ENCODE peak calls at places on chromosomes 16 and 17, in six cellular contexts. N, L, Y, O, P and X are unnamed samples. For H3K27me3, the result is how much of the 10 kb centered on the place peaks cover.

GRCh38 chr16:79642652-79643051 is 42.1 kb upstream of the MAF start:
- DNase-seq in N (no peak), L (no peak), Y (no peak), O (no peak), P (no peak), X (no peak)

GRCh38 chr16:4521971-4522623 is 16.5 kb downstream of the CDIP1 start:
- DNase-seq in N (no peak), L (no peak), Y (no peak), O (no peak), P (peak), X (no peak)

GRCh38 chr17:62819511-62820221 is 11.6 kb upstream of the MARCHF10 start:
- DNase-seq in N (no peak), L (peak), Y (peak), O (peak), P (peak), X (peak)

GRCh38 chr16:15507959-15508336 is 73.6 kb downstream of the BMERB1 start:
- DNase-seq in N (no peak), L (no peak), Y (no peak), O (no peak), P (no peak), X (no peak)

GRCh38 chr17:60135951-60136666 is 13.7 kb upstream of the CA4 start:
- DNase-seq in N (no peak), L (no peak), Y (no peak), O (no peak), P (peak), X (no peak)

GRCh38 chr16:66503612-66504011 is 46.3 kb downstream of the TK2 start:
- DNase-seq in N (no peak), L (no peak), Y (no peak), O (no peak), P (no peak), X (no peak)

GRCh38 chr17:27533874-27534815 is 77.9 kb downstream of the KSR1 start:
- DNase-seq in N (no peak), L (peak), Y (peak), O (no peak), P (peak), X (no peak)

GRCh38 chr17:55341432-55341831 is 76.7 kb downstream of the HLF start:
- DNase-seq in N (no peak), L (no peak), Y (peak), O (no peak), P (no peak), X (no peak)

GRCh38 chr16:16028311-16028999 is 79.0 kb downstream of the ABCC1 start:
- DNase-seq in N (no peak), L (peak), Y (no peak), O (no peak), P (no peak), X (no peak)

GRCh38 chr16:81612351-81613170 is 166.5 kb upstream of the PLCG2 start:
- DNase-seq in N (no peak), L (no peak), Y (peak), O (no peak), P (no peak), X (no peak)

GRCh38 chr16:81531415-81531814 is 86.8 kb downstream of the CMIP start:
- DNase-seq in N (no peak), L (no peak), Y (peak), O (no peak), P (no peak), X (no peak)

GRCh38 chr16:81703177-81704155 is 75.6 kb upstream of the PLCG2 start:
- DNase-seq in N (no peak), L (no peak), Y (peak), O (no peak), P (peak), X (no peak)

GRCh38 chr17:51427259-51428255 is 167.2 kb downstream of the UTP18 start:
- DNase-seq in N (no peak), L (no peak), Y (no peak), O (no peak), P (no peak), X (peak)

GRCh38 chr16:10386517-10387377 is 886 bp downstream of the ATF7IP2 start:
- DNase-seq in N (no peak), L (no peak), Y (peak), O (no peak), P (no peak), X (no peak)

GRCh38 chr17:59761385-59762021 is 54.0 kb downstream of the VMP1 start:
- DNase-seq in N (no peak), L (no peak), Y (peak), O (no peak), P (peak), X (no peak)

GRCh38 chr17:28563475-28563874 is 7.8 kb downstream of the PIGS start:
- DNase-seq in N (no peak), L (peak), Y (peak), O (no peak), P (no peak), X (peak)

GRCh38 chr16:1812732-1813163 is 13.9 kb downstream of the HAGH start:
- DNase-seq in N (peak), L (no peak), Y (peak), O (no peak), P (peak), X (peak)

GRCh38 chr17:72624652-72625051 is 467.8 kb downstream of the SLC39A11 start:
- DNase-seq in N (no peak), L (no peak), Y (no peak), O (no peak), P (no peak), X (no peak)

GRCh38 chr16:86872833-86873232 is 294.5 kb downstream of the FOXL1 start:
- DNase-seq in N (no peak), L (no peak), Y (no peak), O (no peak), P (peak), X (no peak)

GRCh38 chr16:26709175-26709574 is 357.6 kb upstream of the C16orf82 start:
- DNase-seq in N (peak), L (no peak), Y (no peak), O (no peak), P (peak), X (no peak)

GRCh38 chr17:58671969-58672368 is 19.9 kb downstream of the TEX14 start:
- DNase-seq in N (no peak), L (no peak), Y (no peak), O (no peak), P (no peak), X (no peak)

GRCh38 chr16:2799852-2800226 is 1.6 kb downstream of the PRSS41 start:
- DNase-seq in N (no peak), L (peak), Y (peak), O (no peak), P (no peak), X (no peak)

GRCh38 chr16:5865231-5865630 is 767.6 kb upstream of the EEF2KMT start:
- DNase-seq in N (no peak), L (no peak), Y (no peak), O (no peak), P (no peak), X (no peak)

GRCh38 chr16:1964046-1964505 is 550 bp downstream of the RPS2 start:
- DNase-seq in N (peak), L (no peak), Y (peak), O (no peak), P (no peak), X (no peak)

GRCh38 chr16:57485916-57486857 is at the start of gene DOK4:
- DNase-seq in N (peak), L (no peak), Y (peak), O (no peak), P (peak), X (peak)

GRCh38 chr17:71438631-71439146 is 682.1 kb upstream of the SOX9 start:
- DNase-seq in N (no peak), L (peak), Y (peak), O (no peak), P (no peak), X (peak)

GRCh38 chr17:59406808-59407381 is 75.4 kb downstream of the YPEL2 start:
- DNase-seq in N (no peak), L (peak), Y (no peak), O (no peak), P (no peak), X (peak)

GRCh38 chr16:559021-559380 is 1.2 kb upstream of the PRR35 start:
- DNase-seq in N (no peak), L (no peak), Y (no peak), O (no peak), P (no peak), X (no peak)

GRCh38 chr17:7651097-7651958 is 602 bp downstream of the ATP1B2 start:
- DNase-seq in N (peak), L (no peak), Y (no peak), O (no peak), P (peak), X (peak)

GRCh38 chr17:7652659-7653343 is 2.1 kb downstream of the ATP1B2 start:
- DNase-seq in N (no peak), L (no peak), Y (no peak), O (no peak), P (no peak), X (peak)

GRCh38 chr17:7654832-7655540 is 4.3 kb downstream of the ATP1B2 start:
- DNase-seq in N (no peak), L (no peak), Y (peak), O (no peak), P (no peak), X (no peak)

GRCh38 chr17:7651959-7652658 is 1.4 kb downstream of the ATP1B2 start:
- DNase-seq in N (no peak), L (no peak), Y (no peak), O (no peak), P (peak), X (no peak)

DNA sequence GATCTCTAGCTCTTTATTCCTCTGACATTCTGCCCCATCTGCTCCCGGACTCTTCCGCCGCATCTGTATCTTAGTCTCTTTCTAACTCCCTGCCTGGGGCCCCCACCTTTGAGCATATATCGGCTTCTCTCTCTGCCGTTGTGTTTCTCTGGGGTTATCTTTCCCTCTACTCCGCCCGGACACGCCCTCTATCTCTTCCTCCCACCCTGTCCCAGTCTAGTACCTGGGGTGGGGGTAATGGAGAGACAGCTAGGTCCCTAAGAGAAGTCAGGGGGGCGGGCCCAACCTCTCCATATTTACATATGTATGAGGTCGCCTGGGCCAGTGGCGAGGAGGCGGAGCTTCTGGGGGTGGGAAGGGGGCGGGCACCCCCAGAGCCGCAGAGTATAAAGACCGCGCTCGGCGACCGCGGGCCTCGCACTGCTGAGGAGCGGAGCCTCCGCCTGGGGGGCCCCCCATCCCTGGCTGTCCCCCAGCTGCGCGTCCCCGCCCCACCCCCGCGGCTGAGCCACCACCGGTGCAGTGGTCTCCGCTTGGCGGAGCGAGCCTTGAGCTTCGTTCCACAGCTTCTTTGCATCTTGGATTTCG is at the start of gene ATP1B2:
- DNase-seq in N (peak), L (no peak), Y (peak), O (no peak), P (peak), X (peak)
- H3K27me3 ChIP-seq in N (under half), L (under half), Y (under half), O (under half), P (under half), X (under half)

GRCh38 chr17:68612923-68613292 is 11.7 kb upstream of the FAM20A start:
- DNase-seq in N (no peak), L (no peak), Y (no peak), O (no peak), P (no peak), X (no peak)

GRCh38 chr17:68610554-68610953 is 9.4 kb upstream of the FAM20A start:
- DNase-seq in N (no peak), L (no peak), Y (no peak), O (no peak), P (no peak), X (no peak)

GRCh38 chr17:68613739-68614298 is 12.7 kb upstream of the FAM20A start:
- DNase-seq in N (peak), L (no peak), Y (peak), O (no peak), P (peak), X (peak)

GRCh38 chr17:68612228-68612922 is 11.2 kb upstream of the FAM20A start:
- DNase-seq in N (no peak), L (no peak), Y (peak), O (no peak), P (no peak), X (no peak)

DNA sequence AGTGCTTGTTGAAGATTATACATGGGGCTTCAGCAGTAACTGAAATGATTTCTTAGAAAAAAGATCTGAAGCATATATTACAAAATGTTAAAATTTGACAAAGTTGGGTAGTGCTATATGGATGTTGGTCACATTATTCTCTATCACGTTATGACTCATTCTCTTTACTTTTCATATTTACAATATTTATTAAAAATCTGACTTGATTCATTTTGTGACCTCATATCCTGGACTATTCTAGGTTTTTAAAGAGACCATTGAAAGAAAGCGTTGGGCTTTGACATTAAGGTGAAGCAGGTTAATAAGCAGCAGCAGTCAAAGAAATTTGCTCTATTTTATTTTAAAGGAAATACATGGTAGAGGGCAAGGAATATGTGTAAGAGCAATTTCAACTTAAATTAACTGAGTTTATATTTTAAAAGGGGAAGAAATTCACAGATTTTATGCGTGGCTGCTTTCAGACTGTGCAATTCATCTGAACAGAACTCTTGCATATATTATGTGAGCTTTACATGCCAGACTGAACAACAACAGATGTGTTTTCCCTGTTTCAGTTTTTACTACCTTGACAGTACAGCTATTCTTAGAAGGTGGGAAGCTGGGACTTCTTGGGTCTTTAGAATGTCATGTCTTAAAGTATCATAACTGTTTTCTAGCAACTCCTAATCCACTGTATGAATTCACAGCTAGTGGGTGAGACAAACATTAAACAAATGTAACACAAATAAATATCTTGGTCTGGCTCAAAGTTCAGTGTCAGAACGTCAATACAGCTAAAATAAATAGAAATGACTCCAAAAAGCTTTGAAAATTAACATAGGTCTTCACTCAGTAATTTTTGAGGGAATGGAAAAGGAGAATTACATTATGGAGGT is 10.4 kb upstream of the FAM20A start:
- DNase-seq in N (no peak), L (no peak), Y (no peak), O (no peak), P (no peak), X (no peak)
- H3K27me3 ChIP-seq in N (under half), L (under half), Y (under half), O (under half), P (under half), X (under half)

GRCh38 chr17:73972056-73972455 is 231.4 kb upstream of the RPL38 start:
- DNase-seq in N (no peak), L (no peak), Y (no peak), O (no peak), P (no peak), X (no peak)
- H3K27me3 ChIP-seq in N (under half), L (half or more), Y (under half), O (under half), P (under half), X (under half)

DNA sequence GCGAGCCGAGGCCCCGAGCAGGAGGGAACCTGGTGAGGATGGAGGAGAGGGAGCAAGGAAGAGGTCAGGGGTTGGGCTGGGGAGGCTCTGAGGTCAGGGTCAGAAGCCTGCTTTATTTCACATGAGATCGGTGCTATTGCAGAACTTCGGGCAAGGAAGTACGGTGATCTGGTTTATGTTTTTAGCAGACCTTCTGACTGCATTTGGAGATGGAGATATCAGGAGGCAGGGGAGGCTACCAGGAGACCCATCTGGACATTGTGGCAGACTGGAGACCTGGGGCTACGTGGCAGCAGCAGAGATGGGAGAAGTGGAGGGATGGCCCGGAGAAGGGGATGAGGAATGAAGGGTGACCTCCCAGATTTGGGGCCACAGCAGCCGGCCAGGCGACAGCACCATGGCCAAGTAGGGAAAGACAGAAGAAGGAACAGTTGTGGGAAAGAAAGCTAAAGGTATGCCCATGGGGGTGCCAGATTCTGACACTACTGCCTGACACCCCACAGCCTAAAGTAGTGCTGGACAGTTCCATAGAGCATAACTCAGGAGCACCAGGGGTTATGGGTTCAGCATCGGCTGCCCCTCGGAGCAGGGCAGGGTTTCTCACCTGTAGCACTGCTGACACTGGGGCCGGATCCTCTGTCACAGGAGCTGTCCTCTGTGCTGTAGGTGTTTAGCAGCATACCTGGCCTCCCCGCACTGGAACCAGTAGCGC is 7.4 kb downstream of the CACNG4 start:
- DNase-seq in N (no peak), L (no peak), Y (no peak), O (no peak), P (no peak), X (no peak)
- H3K27me3 ChIP-seq in N (half or more), L (under half), Y (half or more), O (under half), P (under half), X (under half)

GRCh38 chr16:85698459-85699223 is 9.9 kb upstream of the GINS2 start:
- DNase-seq in N (peak), L (no peak), Y (no peak), O (no peak), P (no peak), X (no peak)
- H3K27me3 ChIP-seq in N (under half), L (under half), Y (under half), O (under half), P (under half), X (under half)

DNA sequence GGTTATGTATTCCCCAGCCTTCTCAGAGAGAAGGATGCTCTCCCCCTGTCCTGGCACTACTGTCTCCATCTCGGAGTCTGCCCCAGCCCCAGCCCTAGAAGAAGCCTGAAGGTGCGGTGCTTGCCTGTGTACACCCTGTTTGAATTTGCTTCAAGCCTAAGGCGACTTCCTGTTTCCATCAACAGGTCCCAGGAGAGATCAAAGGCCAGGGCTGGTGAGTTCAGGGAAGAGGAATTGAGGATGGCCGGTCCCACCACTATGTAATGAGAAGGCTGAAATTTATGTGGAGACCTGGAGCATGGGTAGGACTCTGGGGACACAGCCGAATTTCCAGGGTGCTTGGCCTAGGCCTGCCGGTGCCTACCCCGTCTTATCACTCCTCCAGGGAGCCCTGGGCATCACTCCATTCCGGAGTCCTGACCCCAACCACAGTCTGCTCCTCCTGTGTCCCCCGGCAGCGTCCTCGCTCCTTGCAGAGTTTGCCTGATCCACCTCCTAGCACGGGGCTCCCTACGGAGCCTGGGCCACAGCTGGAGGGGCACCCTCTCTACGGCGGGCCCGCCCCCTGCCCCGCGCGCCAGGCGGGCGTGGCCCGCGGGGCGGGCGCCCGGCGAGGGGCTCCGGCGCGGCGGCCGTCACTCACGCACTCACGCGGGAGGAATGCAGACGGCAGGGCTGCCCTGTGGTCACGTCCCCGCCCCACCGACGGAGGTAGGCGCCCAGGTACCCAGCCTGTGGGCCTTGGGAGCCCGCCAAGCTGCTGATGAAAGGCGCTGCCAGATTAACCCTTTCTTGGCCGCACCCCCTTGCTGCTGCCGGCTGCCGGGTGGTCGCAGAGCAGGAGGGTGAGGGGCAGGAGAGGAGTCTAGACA is 53.8 kb upstream of the TAC4 start:
- DNase-seq in N (peak), L (peak), Y (peak), O (no peak), P (peak), X (peak)
- H3K27me3 ChIP-seq in N (half or more), L (under half), Y (under half), O (under half), P (half or more), X (under half)

GRCh38 chr17:2947996-2948550 is 115.3 kb downstream of the OR1D5 start:
- DNase-seq in N (no peak), L (no peak), Y (no peak), O (no peak), P (no peak), X (no peak)
- H3K27me3 ChIP-seq in N (under half), L (under half), Y (under half), O (under half), P (under half), X (under half)

GRCh38 chr17:74568116-74568873 is 986 bp upstream of the CD300H start:
- DNase-seq in N (no peak), L (no peak), Y (no peak), O (no peak), P (no peak), X (no peak)
- H3K27me3 ChIP-seq in N (under half), L (half or more), Y (under half), O (under half), P (under half), X (under half)

GRCh38 chr17:6686026-6686425 is 27.1 kb downstream of the SLC13A5 start:
- DNase-seq in N (no peak), L (peak), Y (no peak), O (no peak), P (no peak), X (no peak)
- H3K27me3 ChIP-seq in N (under half), L (under half), Y (under half), O (under half), P (under half), X (under half)